ENCODE peak calls at places on chromosomes 11 and 22, in five cellular contexts. One of them, this sample, is unnamed.

GRCh38 chr11:117950999-117951961 is 22.1 kb upstream of the TMPRSS13 start:
- DNase-seq in trophoblast cell: no peak
- DNase-seq in H9: no peak
- DNase-seq in H1: peak
- DNase-seq in mesenchymal stem cell: no peak
- DNase-seq in this sample: no peak

GRCh38 chr11:78406568-78407196 is 10.9 kb downstream of the GAB2 start:
- DNase-seq in trophoblast cell: peak
- DNase-seq in H9: no peak
- DNase-seq in H1: no peak
- DNase-seq in mesenchymal stem cell: no peak
- DNase-seq in this sample: no peak

GRCh38 chr22:20968281-20968977 is 1.4 kb downstream of the AIFM3 start:
- DNase-seq in trophoblast cell: no peak
- DNase-seq in H9: no peak
- DNase-seq in H1: peak
- DNase-seq in mesenchymal stem cell: no peak
- DNase-seq in this sample: no peak

GRCh38 chr11:76745561-76746207 is 37.5 kb upstream of the TSKU start:
- DNase-seq in trophoblast cell: no peak
- DNase-seq in H9: no peak
- DNase-seq in H1: no peak
- DNase-seq in mesenchymal stem cell: no peak
- DNase-seq in this sample: no peak

GRCh38 chr11:9565822-9566560 is 7.5 kb upstream of the WEE1 start:
- DNase-seq in trophoblast cell: peak
- DNase-seq in H9: peak
- DNase-seq in H1: no peak
- DNase-seq in mesenchymal stem cell: peak
- DNase-seq in this sample: peak

GRCh38 chr11:34644669-34645406 is 23.9 kb downstream of the EHF start:
- DNase-seq in trophoblast cell: no peak
- DNase-seq in H9: no peak
- DNase-seq in H1: no peak
- DNase-seq in mesenchymal stem cell: peak
- DNase-seq in this sample: no peak

GRCh38 chr22:28801845-28802594 is 1.7 kb upstream of the XBP1 start:
- DNase-seq in trophoblast cell: no peak
- DNase-seq in H9: no peak
- DNase-seq in H1: no peak
- DNase-seq in mesenchymal stem cell: no peak
- DNase-seq in this sample: no peak

GRCh38 chr11:69922015-69922595 is 102.9 kb upstream of the FGF3 start:
- DNase-seq in trophoblast cell: no peak
- DNase-seq in H9: no peak
- DNase-seq in H1: no peak
- DNase-seq in mesenchymal stem cell: no peak
- DNase-seq in this sample: no peak

GRCh38 chr11:47587733-47588326 is 1.4 kb downstream of the FAM180B start:
- DNase-seq in trophoblast cell: no peak
- DNase-seq in H9: no peak
- DNase-seq in H1: no peak
- DNase-seq in mesenchymal stem cell: no peak
- DNase-seq in this sample: no peak

GRCh38 chr11:113690619-113691569 is 15.2 kb downstream of the TMPRSS5 start:
- DNase-seq in trophoblast cell: peak
- DNase-seq in H9: peak
- DNase-seq in H1: peak
- DNase-seq in mesenchymal stem cell: peak
- DNase-seq in this sample: peak

GRCh38 chr11:130531061-130531460 is 82.6 kb downstream of the ADAMTS15 start:
- DNase-seq in trophoblast cell: no peak
- DNase-seq in H9: no peak
- DNase-seq in H1: no peak
- DNase-seq in mesenchymal stem cell: no peak
- DNase-seq in this sample: no peak

GRCh38 chr11:48064306-48064705 is 83.9 kb downstream of the PTPRJ start:
- DNase-seq in trophoblast cell: no peak
- DNase-seq in H9: no peak
- DNase-seq in H1: no peak
- DNase-seq in mesenchymal stem cell: peak
- DNase-seq in this sample: no peak

GRCh38 chr11:9688716-9689511 is 25.0 kb downstream of the SWAP70 start:
- DNase-seq in trophoblast cell: no peak
- DNase-seq in H9: no peak
- DNase-seq in H1: no peak
- DNase-seq in mesenchymal stem cell: peak
- DNase-seq in this sample: no peak

GRCh38 chr22:48906177-48906835 is 921.4 kb downstream of the BRD1 start:
- DNase-seq in trophoblast cell: no peak
- DNase-seq in H9: peak
- DNase-seq in H1: no peak
- DNase-seq in mesenchymal stem cell: no peak
- DNase-seq in this sample: no peak

GRCh38 chr11:68839953-68840641 is 1.6 kb downstream of the CPT1A start:
- DNase-seq in trophoblast cell: no peak
- DNase-seq in H9: peak
- DNase-seq in H1: no peak
- DNase-seq in mesenchymal stem cell: peak
- DNase-seq in this sample: no peak

GRCh38 chr22:37485006-37485713 is 1.0 kb downstream of the MFNG start:
- DNase-seq in trophoblast cell: no peak
- DNase-seq in H9: no peak
- DNase-seq in H1: no peak
- DNase-seq in mesenchymal stem cell: no peak
- DNase-seq in this sample: no peak

GRCh38 chr11:104852811-104853210 is 45.4 kb downstream of the CASP12 start:
- DNase-seq in trophoblast cell: no peak
- DNase-seq in H9: no peak
- DNase-seq in H1: no peak
- DNase-seq in mesenchymal stem cell: no peak
- DNase-seq in this sample: no peak

GRCh38 chr22:42646569-42647525 is 2.3 kb downstream of the CYB5R3 start:
- DNase-seq in trophoblast cell: no peak
- DNase-seq in H9: no peak
- DNase-seq in H1: no peak
- DNase-seq in mesenchymal stem cell: no peak
- DNase-seq in this sample: no peak

GRCh38 chr22:27880778-27881394 is 38.2 kb downstream of the PITPNB start:
- DNase-seq in trophoblast cell: peak
- DNase-seq in H9: no peak
- DNase-seq in H1: no peak
- DNase-seq in mesenchymal stem cell: peak
- DNase-seq in this sample: peak

GRCh38 chr11:75474240-75474639 is 41.2 kb upstream of the KLHL35 start:
- DNase-seq in trophoblast cell: no peak
- DNase-seq in H9: no peak
- DNase-seq in H1: no peak
- DNase-seq in mesenchymal stem cell: peak
- DNase-seq in this sample: no peak

DNA sequence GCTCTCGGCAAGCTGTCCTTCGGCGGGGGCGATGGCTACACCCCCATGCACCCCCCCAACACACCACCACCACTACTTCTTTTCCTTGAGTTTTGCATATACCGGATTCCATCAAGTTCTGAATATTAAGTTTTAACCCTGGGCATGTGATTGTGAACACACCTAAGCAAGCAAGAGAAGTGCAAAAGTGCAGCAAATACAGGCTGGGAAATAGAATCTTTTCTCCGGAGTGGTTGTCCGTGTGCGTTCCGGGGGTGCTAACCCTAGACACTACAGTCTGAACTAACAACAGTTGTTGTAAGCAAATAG is 568 bp downstream of the PRSS23 start:
- DNase-seq in trophoblast cell: no peak
- DNase-seq in H9: no peak
- DNase-seq in H1: no peak
- DNase-seq in mesenchymal stem cell: no peak
- DNase-seq in this sample: no peak
- H3K14ac ChIP-seq in trophoblast cell: peak
- H3K14ac ChIP-seq in H9: no peak
- H3K14ac ChIP-seq in H1: no peak
- H3K14ac ChIP-seq in mesenchymal stem cell: no peak
- H3K14ac ChIP-seq in this sample: peak

DNA sequence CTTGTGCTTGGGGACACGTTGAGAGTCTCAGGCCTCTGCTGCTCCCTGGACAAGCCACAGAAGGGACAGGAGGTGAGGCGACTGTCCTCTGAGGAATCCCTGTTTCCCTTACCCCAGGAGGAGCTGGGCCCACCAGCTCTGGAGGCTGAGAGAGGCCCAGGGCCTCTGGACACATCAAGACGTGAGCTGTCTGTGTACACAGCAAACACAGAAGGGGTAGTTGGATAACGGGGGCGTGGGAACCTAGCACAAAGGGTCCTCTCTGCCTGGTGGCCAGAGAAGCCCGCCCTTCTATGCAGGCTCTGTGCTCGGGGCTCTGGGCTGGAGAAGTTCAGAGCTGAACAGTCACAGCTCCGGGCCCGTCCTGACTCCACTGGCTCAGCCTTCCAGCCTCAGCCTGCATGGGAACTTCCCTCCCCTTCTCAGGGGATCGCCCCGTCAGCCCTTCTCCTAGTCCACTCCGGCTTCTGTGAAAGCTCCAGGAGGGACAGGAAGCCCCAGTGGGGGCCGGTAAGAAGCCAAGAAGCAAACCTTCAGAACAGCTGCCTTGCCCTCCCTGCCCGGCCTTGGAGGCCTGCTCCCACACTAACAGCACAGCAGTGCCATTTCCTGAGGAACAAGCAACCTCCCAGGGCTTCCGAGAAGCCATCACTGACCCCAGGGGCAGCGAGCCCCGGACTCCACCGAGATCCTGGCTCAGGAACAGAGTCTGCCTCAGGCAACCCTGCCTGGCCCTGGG is 119.6 kb downstream of the ST3GAL4 start:
- DNase-seq in trophoblast cell: no peak
- DNase-seq in H9: no peak
- DNase-seq in H1: no peak
- DNase-seq in mesenchymal stem cell: no peak
- DNase-seq in this sample: no peak
- H2BK12ac ChIP-seq in trophoblast cell: no peak
- H2BK12ac ChIP-seq in H9: no peak
- H2BK12ac ChIP-seq in H1: no peak
- H2BK12ac ChIP-seq in mesenchymal stem cell: no peak
- H2BK12ac ChIP-seq in this sample: no peak

GRCh38 chr11:122791411-122791810 is 46.9 kb upstream of the CRTAM start:
- DNase-seq in trophoblast cell: no peak
- DNase-seq in H9: no peak
- DNase-seq in H1: no peak
- DNase-seq in mesenchymal stem cell: peak
- DNase-seq in this sample: no peak
- H3K14ac ChIP-seq in trophoblast cell: no peak
- H3K14ac ChIP-seq in H9: no peak
- H3K14ac ChIP-seq in H1: no peak
- H3K14ac ChIP-seq in mesenchymal stem cell: no peak
- H3K14ac ChIP-seq in this sample: no peak

DNA sequence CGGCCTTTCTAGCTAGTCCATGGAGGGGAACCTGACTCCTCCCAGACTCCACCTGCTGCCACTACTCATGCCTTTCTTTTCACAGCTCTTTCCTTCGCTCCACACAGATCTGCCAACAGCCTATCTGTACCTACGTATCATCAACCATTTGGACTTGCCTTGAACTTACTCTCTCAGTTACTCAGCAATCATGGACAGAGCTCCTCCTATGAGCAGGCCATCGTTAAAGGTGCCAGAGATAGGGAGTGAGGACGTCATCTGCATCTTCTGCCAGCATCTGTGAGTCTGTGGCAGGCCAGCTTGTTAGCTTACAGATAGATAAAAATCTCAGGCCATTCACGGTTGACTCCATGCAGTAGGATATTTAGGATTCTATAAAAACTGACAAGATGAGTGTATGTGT is 162.9 kb upstream of the ZBED5 start:
- DNase-seq in trophoblast cell: no peak
- DNase-seq in H9: no peak
- DNase-seq in H1: no peak
- DNase-seq in mesenchymal stem cell: no peak
- DNase-seq in this sample: no peak
- H2BK12ac ChIP-seq in trophoblast cell: no peak
- H2BK12ac ChIP-seq in H9: no peak
- H2BK12ac ChIP-seq in H1: no peak
- H2BK12ac ChIP-seq in mesenchymal stem cell: no peak
- H2BK12ac ChIP-seq in this sample: no peak

DNA sequence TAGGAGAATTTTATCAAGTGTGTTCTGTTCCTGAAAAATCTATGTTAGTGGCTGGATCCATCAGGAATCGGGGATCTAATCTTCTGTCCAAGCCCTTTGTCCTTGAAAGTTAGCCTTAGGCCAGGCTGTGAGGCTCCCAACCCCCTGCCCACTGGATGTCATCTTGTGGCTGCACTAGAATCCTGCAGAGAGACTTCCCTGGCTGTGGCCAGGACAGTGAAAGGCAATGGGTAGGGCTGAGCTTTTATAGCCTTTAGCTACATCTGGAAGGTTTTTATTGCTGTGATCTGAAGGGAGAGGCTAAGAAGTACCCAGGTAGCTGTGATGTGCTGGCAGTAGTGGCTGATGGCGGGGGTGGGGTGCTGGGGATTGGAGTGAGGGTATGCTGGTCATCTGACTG is 2.1 kb downstream of the OAF start:
- DNase-seq in trophoblast cell: no peak
- DNase-seq in H9: no peak
- DNase-seq in H1: no peak
- DNase-seq in mesenchymal stem cell: peak
- DNase-seq in this sample: no peak
- H3K14ac ChIP-seq in trophoblast cell: no peak
- H3K14ac ChIP-seq in H9: no peak
- H3K14ac ChIP-seq in H1: no peak
- H3K14ac ChIP-seq in mesenchymal stem cell: peak
- H3K14ac ChIP-seq in this sample: no peak

DNA sequence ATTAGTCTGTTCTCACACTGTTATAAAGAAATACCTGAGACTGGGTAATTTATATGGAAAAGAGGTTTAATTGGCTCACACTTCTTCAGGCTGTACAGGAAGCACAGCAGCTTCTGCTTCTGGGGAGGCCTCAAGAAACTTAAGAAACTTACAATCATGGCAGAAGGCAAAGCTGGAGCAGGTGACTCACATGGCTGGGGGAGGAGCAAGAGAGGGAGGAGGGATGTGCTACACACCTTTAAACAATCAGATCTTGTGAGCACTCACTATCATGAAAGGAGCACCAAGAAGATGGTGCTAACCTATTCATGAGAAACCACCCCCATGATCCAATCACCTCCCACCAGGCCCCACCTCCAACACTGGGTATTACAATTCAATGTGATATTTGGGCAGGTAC is 381.6 kb downstream of the ETS1 start:
- DNase-seq in trophoblast cell: no peak
- DNase-seq in H9: no peak
- DNase-seq in H1: no peak
- DNase-seq in mesenchymal stem cell: no peak
- DNase-seq in this sample: no peak
- H2BK12ac ChIP-seq in trophoblast cell: peak
- H2BK12ac ChIP-seq in H9: no peak
- H2BK12ac ChIP-seq in H1: no peak
- H2BK12ac ChIP-seq in mesenchymal stem cell: no peak
- H2BK12ac ChIP-seq in this sample: no peak

GRCh38 chr22:43812890-43813289 is 785 bp upstream of the EFCAB6 start:
- DNase-seq in trophoblast cell: no peak
- DNase-seq in H9: no peak
- DNase-seq in H1: no peak
- DNase-seq in mesenchymal stem cell: no peak
- DNase-seq in this sample: no peak
- H3K14ac ChIP-seq in trophoblast cell: no peak
- H3K14ac ChIP-seq in H9: no peak
- H3K14ac ChIP-seq in H1: no peak
- H3K14ac ChIP-seq in mesenchymal stem cell: no peak
- H3K14ac ChIP-seq in this sample: peak

GRCh38 chr11:1858576-1858975 is 5.7 kb downstream of the LSP1 start:
- DNase-seq in trophoblast cell: no peak
- DNase-seq in H9: no peak
- DNase-seq in H1: no peak
- DNase-seq in mesenchymal stem cell: no peak
- DNase-seq in this sample: no peak
- H2BK12ac ChIP-seq in trophoblast cell: no peak
- H2BK12ac ChIP-seq in H9: no peak
- H2BK12ac ChIP-seq in H1: no peak
- H2BK12ac ChIP-seq in mesenchymal stem cell: no peak
- H2BK12ac ChIP-seq in this sample: peak